ENCODE peak calls at places on chromosomes 13 and 19, in ten cellular contexts. W is MCF 10A; Z is CD4-positive, alpha-beta T cell; O is tibial nerve; T is Peyer's patch; V is coronary artery; Q is Calu3; K is Panc1; A is neural crest cell; F is IMR-90. P is an unnamed sample.

GRCh38 chr19:54282706-54283105 is 1.8 kb upstream of the LILRB2 start:
- DNase-seq in A (no peak), O (no peak), W (no peak), Q (no peak), K (no peak), Z (no peak), T (no peak), V (no peak), F (no peak), P (no peak)

GRCh38 chr13:49213997-49214916 is 5.9 kb upstream of the MLNR start:
- DNase-seq in V (no peak), O (no peak), K (no peak), W (no peak), T (no peak), Z (no peak), A (no peak), Q (no peak), F (no peak), P (no peak)

GRCh38 chr19:39518458-39518857 is 3.5 kb downstream of the SELENOV start:
- DNase-seq in K (no peak), A (no peak), O (no peak), F (no peak), W (no peak), V (no peak), Z (no peak), Q (no peak), T (no peak), P (no peak)

GRCh38 chr19:43465468-43466120 is at the start of gene LYPD3:
- DNase-seq in W (peak), F (peak), Q (peak), Z (no peak), K (no peak), A (no peak), T (no peak), V (no peak), O (no peak), P (no peak)

GRCh38 chr13:97116754-97117153 is 105.4 kb upstream of the MBNL2 start:
- DNase-seq in W (peak), K (no peak), Z (no peak), O (no peak), Q (no peak), V (no peak), A (no peak), T (no peak), F (peak), P (no peak)

GRCh38 chr13:32951580-32951979 is 64.6 kb upstream of the KL start:
- DNase-seq in V (no peak), O (no peak), F (no peak), Z (no peak), W (no peak), K (no peak), A (no peak), T (no peak), Q (no peak), P (no peak)

GRCh38 chr19:18496167-18496979 is 25.5 kb downstream of the ELL start:
- DNase-seq in K (no peak), Q (peak), O (no peak), T (peak), Z (peak), A (no peak), F (peak), V (no peak), W (peak), P (no peak)

GRCh38 chr19:35451278-35452096 is 3.4 kb downstream of the FFAR2 start:
- DNase-seq in Q (no peak), O (no peak), K (no peak), W (no peak), Z (no peak), V (no peak), T (no peak), A (no peak), F (no peak), P (no peak)

GRCh38 chr13:51148952-51149573 is 38.0 kb upstream of the C13orf42 start:
- DNase-seq in F (peak), T (no peak), Q (peak), O (peak), K (no peak), W (peak), A (peak), Z (no peak), V (no peak), P (no peak)

GRCh38 chr13:26953273-26953672 is 192.7 kb upstream of the GPR12 start:
- DNase-seq in T (no peak), O (no peak), Z (no peak), W (no peak), K (no peak), F (no peak), Q (no peak), V (no peak), A (no peak), P (no peak)

GRCh38 chr19:35549174-35549788 is 3.9 kb downstream of the TMEM147 start:
- DNase-seq in Z (peak), V (no peak), T (peak), F (peak), K (peak), Q (peak), A (peak), O (peak), W (peak), P (peak)

GRCh38 chr19:9622531-9622930 is 1.5 kb upstream of the ZNF561 start:
- DNase-seq in V (no peak), A (no peak), W (peak), Z (no peak), K (no peak), T (no peak), O (no peak), Q (no peak), F (no peak), P (no peak)

GRCh38 chr19:2962018-2962670 is 15.2 kb upstream of the TLE6 start:
- DNase-seq in K (no peak), A (peak), V (no peak), T (peak), W (peak), Q (peak), F (peak), Z (peak), O (peak), P (peak)

GRCh38 chr13:68872338-68872737 is 1235.3 kb upstream of the ATXN8OS start:
- DNase-seq in A (no peak), T (no peak), O (no peak), W (no peak), Z (no peak), V (no peak), Q (no peak), K (no peak), F (no peak), P (no peak)

GRCh38 chr19:15252398-15253018 is 20.3 kb upstream of the EPHX3 start:
- DNase-seq in T (no peak), K (no peak), A (peak), W (peak), Z (no peak), O (no peak), V (peak), F (peak), Q (no peak), P (no peak)

GRCh38 chr13:63999614-64000013 is 2584.0 kb upstream of the PCDH20 start:
- DNase-seq in Q (no peak), F (no peak), W (no peak), A (no peak), T (no peak), O (no peak), Z (no peak), K (no peak), V (no peak), P (no peak)

GRCh38 chr13:113928701-113929627 is 44.9 kb downstream of the C13orf46 start:
- DNase-seq in Z (no peak), Q (no peak), V (peak), T (no peak), W (peak), K (no peak), A (no peak), O (peak), F (peak), P (no peak)

GRCh38 chr19:47408156-47408938 is 11.0 kb downstream of the MEIS3 start:
- DNase-seq in A (no peak), F (no peak), O (no peak), V (no peak), K (no peak), T (no peak), Z (no peak), W (no peak), Q (no peak), P (no peak)

GRCh38 chr13:51729853-51730553 is 74.0 kb downstream of the DHRS12 start:
- DNase-seq in T (no peak), V (peak), W (peak), K (no peak), Q (peak), A (no peak), O (no peak), Z (no peak), F (peak), P (no peak)

GRCh38 chr19:15404780-15405211 is 14.0 kb downstream of the AKAP8L start:
- DNase-seq in K (no peak), T (no peak), W (no peak), V (no peak), O (no peak), A (no peak), Q (no peak), F (no peak), Z (no peak), P (no peak)

GRCh38 chr19:30719189-30719990 is 347.2 kb downstream of the ZNF536 start:
- DNase-seq in A (peak), O (peak), Q (peak), V (no peak), T (no peak), Z (no peak), F (no peak), K (no peak), W (no peak), P (peak)

GRCh38 chr13:113509989-113510388 is 19.5 kb upstream of the DCUN1D2 start:
- DNase-seq in Z (no peak), A (no peak), K (no peak), W (no peak), Q (no peak), T (no peak), O (no peak), V (no peak), F (no peak), P (no peak)

GRCh38 chr19:19527674-19528625 is 761 bp upstream of the YJEFN3 start:
- DNase-seq in K (no peak), W (no peak), T (no peak), V (no peak), F (no peak), Z (no peak), A (no peak), O (no peak), Q (no peak), P (no peak)

DNA sequence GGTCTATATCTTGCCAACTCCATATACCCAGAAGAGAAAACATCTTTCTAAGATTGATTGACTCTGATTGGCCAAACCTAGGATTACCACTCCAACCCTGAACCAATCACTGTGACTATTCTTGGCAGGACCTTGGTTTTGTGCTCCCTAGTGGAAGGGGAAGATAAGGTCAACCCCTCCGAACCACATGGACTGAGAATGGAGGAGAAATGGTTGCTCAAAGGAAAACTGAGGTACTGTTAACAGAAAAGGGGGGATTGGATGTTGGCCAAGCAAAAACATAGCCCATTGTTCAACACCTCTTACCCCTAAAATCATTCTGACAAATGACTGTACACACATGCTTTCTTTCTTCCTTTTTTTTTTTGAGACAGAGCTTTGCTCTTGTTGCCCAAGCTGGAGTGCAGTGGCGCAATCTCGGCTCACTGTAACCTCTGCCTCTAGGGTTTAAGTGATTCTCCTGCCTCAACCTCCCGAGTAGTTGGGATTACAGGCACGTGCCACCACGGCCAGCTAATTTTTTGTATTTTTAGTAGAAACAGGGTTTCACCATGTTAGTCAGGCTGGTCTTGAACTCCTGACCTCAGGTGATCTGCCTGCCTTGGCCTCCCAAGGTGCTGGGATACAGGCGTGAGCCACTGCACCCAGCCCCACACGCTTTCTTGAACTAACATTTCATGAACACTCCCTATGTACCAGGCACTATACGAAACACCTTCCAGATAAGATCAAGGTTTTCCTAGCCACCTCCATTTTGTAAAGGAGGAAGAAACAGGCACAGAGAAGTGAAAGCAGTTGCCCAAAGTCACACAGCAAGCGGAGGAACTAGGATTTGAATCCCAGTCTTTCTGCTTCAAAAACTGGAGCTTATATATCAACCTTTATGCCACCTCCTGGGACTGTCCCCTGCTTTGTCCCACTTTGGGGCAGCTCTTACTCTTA is 6.5 kb downstream of the MEIOSIN start:
- DNase-seq in O (no peak), V (no peak), A (no peak), K (no peak), W (no peak), F (no peak), T (no peak), Q (no peak), Z (no peak), P (no peak)
- TF ChIP-seq CTCF in O (no peak), V (no peak), A (no peak), K (no peak), W (no peak), F (no peak), T (no peak), Q (no peak), Z (no peak), P (no peak)

GRCh38 chr19:6343462-6343861 is 10.1 kb upstream of the ACER1 start:
- DNase-seq in O (no peak), K (no peak), V (no peak), A (no peak), Z (no peak), T (no peak), F (no peak), W (no peak), Q (no peak), P (no peak)

GRCh38 chr19:6334490-6335285 is 1.3 kb upstream of the ACER1 start:
- DNase-seq in W (no peak), Q (no peak), K (no peak), V (no peak), F (no peak), T (no peak), A (no peak), Z (no peak), O (no peak), P (no peak)

GRCh38 chr19:6340493-6341201 is 7.2 kb upstream of the ACER1 start:
- DNase-seq in T (no peak), A (no peak), W (no peak), Z (no peak), Q (no peak), K (no peak), F (no peak), O (no peak), V (no peak), P (no peak)
- TF ChIP-seq CTCF in T (no peak), A (no peak), W (no peak), Z (no peak), Q (no peak), K (no peak), F (no peak), O (no peak), V (no peak), P (no peak)

GRCh38 chr13:45817833-45818232 is 33.7 kb downstream of the SIAH3 start:
- DNase-seq in F (no peak), O (no peak), V (peak), K (no peak), Z (no peak), A (no peak), Q (no peak), W (peak), T (no peak), P (no peak)
- TF ChIP-seq CTCF in F (no peak), O (no peak), V (no peak), K (peak), Z (no peak), A (no peak), Q (no peak), W (no peak), T (no peak), P (no peak)

DNA sequence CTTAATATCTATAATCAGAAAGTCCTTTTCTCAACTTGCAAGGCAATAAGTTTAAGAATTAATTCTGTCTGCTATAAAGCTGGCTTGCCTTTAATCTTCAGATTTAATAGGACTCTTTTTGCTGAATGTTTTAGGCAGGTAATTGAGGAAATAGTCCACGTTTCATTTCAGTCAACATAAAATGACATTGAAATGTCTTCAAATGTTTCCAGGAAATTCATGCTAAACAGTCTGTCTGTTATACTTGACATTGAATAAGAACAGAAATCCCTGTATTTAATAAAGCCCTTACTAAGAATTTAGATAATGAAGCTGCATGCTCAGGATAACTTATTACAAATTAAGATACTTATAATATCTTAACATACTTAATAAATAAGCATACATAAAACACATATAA is 84.2 kb downstream of the PCDH9 start:
- DNase-seq in O (no peak), F (no peak), K (no peak), Z (no peak), A (no peak), W (no peak), T (no peak), Q (no peak), V (no peak), P (no peak)
- TF ChIP-seq CTCF in O (no peak), F (no peak), K (no peak), Z (no peak), A (no peak), W (no peak), T (no peak), Q (no peak), V (no peak), P (no peak)

GRCh38 chr13:74765955-74766354 is 631.8 kb upstream of the KLF12 start:
- DNase-seq in T (no peak), A (no peak), W (no peak), O (no peak), Q (no peak), V (no peak), Z (no peak), K (no peak), F (no peak), P (no peak)
- TF ChIP-seq CTCF in T (no peak), A (no peak), W (no peak), O (no peak), Q (no peak), V (no peak), Z (no peak), K (no peak), F (no peak), P (no peak)

DNA sequence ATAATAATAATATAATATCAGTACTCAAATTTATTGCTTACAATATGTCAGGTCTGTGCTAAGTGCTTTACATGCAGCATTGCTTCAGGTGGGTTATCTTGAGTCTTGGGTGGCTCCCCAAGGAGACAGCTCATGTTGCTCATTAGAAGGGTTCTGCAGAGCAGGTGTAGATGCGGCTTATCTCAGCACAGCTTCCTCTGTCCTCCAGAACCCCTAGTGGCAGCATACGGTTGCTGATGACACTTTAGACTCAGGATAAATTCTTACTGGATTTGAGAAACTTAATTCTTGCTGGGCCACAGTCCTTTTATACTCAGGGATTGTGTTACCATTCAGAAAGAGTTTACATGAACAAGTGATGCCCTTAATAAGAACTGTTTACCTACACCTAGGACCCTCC is 8.9 kb downstream of the COG3 start:
- DNase-seq in V (no peak), T (no peak), O (no peak), K (no peak), A (no peak), Q (no peak), Z (no peak), F (no peak), W (no peak), P (no peak)
- TF ChIP-seq CTCF in V (no peak), T (no peak), O (no peak), K (peak), A (peak), Q (no peak), Z (peak), F (peak), W (no peak), P (no peak)

GRCh38 chr19:1941146-1942077 is at the start of gene CSNK1G2:
- DNase-seq in A (no peak), O (no peak), W (no peak), F (no peak), Q (no peak), Z (peak), K (no peak), T (peak), V (peak), P (peak)
- TF ChIP-seq CTCF in A (no peak), O (peak), W (no peak), F (peak), Q (no peak), Z (no peak), K (no peak), T (no peak), V (no peak), P (no peak)

GRCh38 chr13:30752201-30752797 is 17.0 kb downstream of the ALOX5AP start:
- DNase-seq in T (no peak), W (no peak), Z (no peak), F (peak), K (no peak), A (no peak), Q (no peak), V (peak), O (no peak), P (no peak)
- TF ChIP-seq CTCF in T (no peak), W (no peak), Z (no peak), F (no peak), K (no peak), A (no peak), Q (no peak), V (no peak), O (no peak), P (no peak)

GRCh38 chr13:99961634-99962033 is 9.9 kb downstream of the ZIC5 start:
- DNase-seq in A (no peak), Q (no peak), K (no peak), F (no peak), Z (no peak), W (no peak), V (peak), O (no peak), T (no peak), P (no peak)

GRCh38 chr13:99958402-99959126 is 13.0 kb downstream of the ZIC5 start:
- DNase-seq in A (no peak), W (no peak), Q (no peak), Z (no peak), V (peak), F (no peak), O (no peak), K (no peak), T (no peak), P (no peak)

GRCh38 chr13:99960663-99961440 is 10.7 kb downstream of the ZIC5 start:
- DNase-seq in O (no peak), Q (no peak), A (no peak), K (no peak), Z (no peak), F (no peak), W (no peak), T (no peak), V (peak), P (no peak)

GRCh38 chr13:99959127-99959529 is 12.4 kb downstream of the ZIC5 start:
- DNase-seq in O (no peak), V (no peak), Z (no peak), K (no peak), F (no peak), Q (no peak), W (no peak), T (no peak), A (no peak), P (no peak)

GRCh38 chr13:99959538-99960230 is 11.9 kb downstream of the ZIC5 start:
- DNase-seq in Z (peak), V (peak), K (no peak), W (no peak), Q (no peak), F (no peak), T (no peak), O (no peak), A (peak), P (no peak)
- TF ChIP-seq CTCF in Z (no peak), V (no peak), K (no peak), W (no peak), Q (no peak), F (no peak), T (no peak), O (no peak), A (peak), P (no peak)

GRCh38 chr19:49585023-49585422 is 3.9 kb downstream of the PRRG2 start:
- DNase-seq in F (no peak), T (no peak), K (no peak), Q (no peak), Z (no peak), A (peak), W (no peak), V (no peak), O (no peak), P (no peak)
- TF ChIP-seq CTCF in F (no peak), T (no peak), K (no peak), Q (no peak), Z (no peak), A (no peak), W (no peak), V (no peak), O (no peak), P (no peak)

P was measured in B cell.